ENCODE peak calls at places on chromosome 15, in four cellular contexts. O, T, C and J are unnamed samples.

GRCh38 chr15:69468241-69469121 is 15.9 kb downstream of the RPLP1 start:
- DNase-seq in C (no peak), T (peak; percentile 54), O (peak; percentile 87), J (no peak)

GRCh38 chr15:39642011-39642640 is 61.2 kb downstream of the THBS1 start:
- DNase-seq in T (no peak), O (peak; percentile 76), C (no peak), J (no peak)

GRCh38 chr15:60945196-60945595 is 283.9 kb downstream of the RORA start:
- DNase-seq in C (no peak), T (no peak), O (no peak), J (no peak)

GRCh38 chr15:58282060-58282708 is 144.0 kb downstream of the AQP9 start:
- DNase-seq in O (no peak), T (peak; percentile 17), C (peak; percentile 58), J (no peak)

GRCh38 chr15:88888719-88889118 is 6.6 kb downstream of the HAPLN3 start:
- DNase-seq in C (no peak), O (no peak), T (no peak), J (no peak)

GRCh38 chr15:78203346-78204225 is 30.8 kb downstream of the ACSBG1 start:
- DNase-seq in O (no peak), C (no peak), T (no peak), J (no peak)

GRCh38 chr15:35173444-35174118 is 88.5 kb upstream of the NANOGP8 start:
- DNase-seq in C (peak; percentile 3), O (peak; percentile 62), T (peak; percentile 60), J (no peak)

GRCh38 chr15:101017935-101018849 is 99.0 kb downstream of the LRRK1 start:
- DNase-seq in C (no peak), O (peak; percentile 61), T (no peak), J (no peak)

GRCh38 chr15:43232289-43232874 is 11.6 kb upstream of the EPB42 start:
- DNase-seq in O (no peak), C (no peak), T (no peak), J (no peak)

GRCh38 chr15:94306700-94307650 is 75.6 kb downstream of the MCTP2 start:
- DNase-seq in T (no peak), O (peak; percentile 86), C (no peak), J (no peak)

GRCh38 chr15:72227192-72227586 is 3.8 kb downstream of the PKM start:
- DNase-seq in O (peak; percentile 91), C (peak; percentile 7), T (no peak), J (no peak)

GRCh38 chr15:70379134-70379533 is 281.4 kb upstream of the TLE3 start:
- DNase-seq in O (no peak), C (no peak), T (no peak), J (no peak)

GRCh38 chr15:100763764-100764750 is 115.6 kb upstream of the ALDH1A3 start:
- DNase-seq in T (no peak), C (no peak), O (no peak), J (no peak)

GRCh38 chr15:40878785-40879184 is 4.8 kb upstream of the RHOV start:
- DNase-seq in O (peak; percentile 70), T (peak; percentile 40), C (no peak), J (no peak)

GRCh38 chr15:74402873-74403589 is 30.7 kb downstream of the SEMA7A start:
- DNase-seq in O (no peak), T (no peak), C (no peak), J (no peak)

GRCh38 chr15:48427960-48428547 is 96.8 kb downstream of the DUT start:
- DNase-seq in C (no peak), O (peak; percentile 81), T (no peak), J (no peak)

GRCh38 chr15:69987492-69988482 is 109.9 kb downstream of the TLE3 start:
- DNase-seq in C (no peak), T (no peak), O (no peak), J (peak; percentile 29)

GRCh38 chr15:95259965-95260364 is 1028.6 kb downstream of the MCTP2 start:
- DNase-seq in T (peak; percentile 35), C (no peak), O (no peak), J (no peak)

GRCh38 chr15:79089890-79090486 is 592 bp downstream of the RASGRF1 start:
- DNase-seq in O (no peak), C (no peak), T (no peak), J (no peak)

GRCh38 chr15:62163847-62164499 is 1.1 kb downstream of the C2CD4B start:
- DNase-seq in O (no peak), C (no peak), T (no peak), J (no peak)

GRCh38 chr15:89141885-89142284 is 53.6 kb downstream of the ABHD2 start:
- DNase-seq in T (no peak), O (peak; percentile 38), C (no peak), J (no peak)

GRCh38 chr15:66066439-66066838 is 187.1 kb downstream of the MEGF11 start:
- DNase-seq in C (no peak), T (no peak), O (no peak), J (no peak)

GRCh38 chr15:70605606-70606410 is 157.6 kb downstream of the UACA start:
- DNase-seq in T (no peak), C (peak; percentile 42), O (peak; percentile 84), J (no peak)

GRCh38 chr15:79089331-79089889 is 1.2 kb downstream of the RASGRF1 start:
- DNase-seq in O (no peak), T (no peak), C (no peak), J (no peak)

GRCh38 chr15:95698230-95698629 is 632.3 kb upstream of the NR2F2 start:
- DNase-seq in T (peak; percentile 22), O (peak; percentile 35), C (no peak), J (no peak)

GRCh38 chr15:45169608-45170480 is 17.9 kb downstream of the SHF start:
- DNase-seq in C (no peak), T (no peak), O (no peak), J (no peak)
- TF ChIP-seq MAFK in C (no peak), T (no peak), O (no peak), J (no peak)

DNA sequence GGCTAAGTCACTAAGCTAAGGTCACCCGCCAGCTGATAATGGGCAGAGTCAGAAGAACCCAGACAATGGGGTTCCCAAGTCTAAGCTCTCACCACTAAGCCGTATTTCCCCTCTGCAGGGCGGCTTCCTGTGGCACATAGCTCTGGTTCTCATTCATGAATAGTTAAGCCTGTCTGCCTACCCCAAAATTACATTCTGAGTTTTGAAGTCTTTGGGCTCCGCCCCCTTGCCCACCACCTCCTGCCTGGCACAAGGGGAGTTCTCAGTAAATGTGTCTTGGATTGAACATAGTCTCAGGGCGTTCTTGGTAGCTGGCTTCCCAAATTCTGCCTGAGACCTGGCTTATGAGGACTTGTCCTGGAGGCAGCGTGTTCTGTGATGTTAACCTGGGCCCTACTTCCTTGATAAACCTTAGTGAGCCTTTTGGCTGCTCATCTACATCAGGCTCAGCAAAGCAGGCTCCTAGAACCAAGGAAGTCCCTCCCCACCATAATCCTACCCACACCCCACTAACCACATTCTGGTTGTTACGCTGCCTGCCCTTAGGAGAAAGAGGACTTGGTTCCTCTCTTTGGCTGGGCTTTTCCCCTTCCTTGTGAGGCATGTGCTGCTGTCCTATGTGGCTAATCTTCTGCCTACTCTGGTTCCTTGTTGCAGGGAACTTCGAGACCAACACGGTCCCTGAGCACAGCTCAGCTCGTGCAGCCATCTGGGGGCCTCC is 54.9 kb downstream of the STARD5 start:
- DNase-seq in C (no peak), O (no peak), T (no peak), J (no peak)
- TF ChIP-seq BHLHE40 in C (no peak), O (no peak), T (no peak), J (no peak)

GRCh38 chr15:99620178-99620577 is 54.4 kb downstream of the MEF2A start:
- DNase-seq in T (no peak), C (no peak), O (no peak), J (no peak)
- TF ChIP-seq MAFK in T (no peak), C (no peak), O (no peak), J (no peak)

DNA sequence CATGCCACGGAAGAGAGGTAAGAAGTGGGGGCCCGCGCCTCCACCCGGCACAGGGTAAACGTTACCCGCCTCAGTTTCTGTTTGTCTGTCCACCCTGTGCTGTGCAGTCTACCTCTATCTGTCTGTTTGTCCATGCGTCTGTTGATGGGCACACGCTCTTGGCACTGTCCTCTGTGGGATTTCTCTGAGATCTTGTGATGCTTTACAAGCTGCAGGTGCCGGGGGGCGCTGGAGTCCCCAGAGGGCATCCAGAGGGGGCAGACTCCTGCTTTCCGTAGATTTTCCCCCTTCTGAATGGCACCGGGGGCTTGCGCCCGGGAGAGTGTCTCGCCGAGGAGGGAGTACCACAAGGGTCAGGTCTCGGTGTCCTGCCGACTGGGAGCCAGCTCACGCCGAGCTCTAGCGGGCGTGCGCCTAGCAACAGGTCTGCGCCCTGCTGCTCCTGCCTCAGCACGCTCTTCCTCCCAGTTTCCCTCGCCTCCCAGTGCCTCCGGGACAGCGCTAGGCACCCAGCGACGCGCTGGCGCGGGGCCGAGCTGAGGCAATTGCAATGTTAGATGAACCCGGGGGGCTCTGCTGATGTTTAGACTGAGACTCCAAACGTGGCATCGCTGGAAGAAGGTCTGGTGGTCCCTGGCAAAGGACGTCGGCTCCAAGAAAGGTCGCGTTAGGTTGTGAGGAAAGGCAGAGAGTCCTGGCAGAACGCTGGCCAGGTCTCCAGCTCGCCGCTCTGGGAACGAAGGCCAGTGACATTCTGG is 667 bp downstream of the CEMIP start:
- DNase-seq in C (peak; percentile 25), T (no peak), O (peak; percentile 43), J (peak; percentile 49)
- TF ChIP-seq BHLHE40 in C (no peak), T (no peak), O (no peak), J (no peak)